ENCODE peak calls at places on chromosomes 11 and 22, in six cellular contexts. B is left ventricle myocardium inferior; F is left lung; L is lower lobe of right lung; O is breast epithelium; R is CD8-positive, alpha-beta T cell. E is an unnamed sample. For H3K4me1 and H3K27me3, the result is how much of the 10 kb centered on the place peaks cover.

GRCh38 chr11:78226684-78227680 is 38.3 kb downstream of the USP35 start:
- DNase-seq in B (no peak), F (no peak), L (no peak), O (no peak), R (no peak), E (no peak)

GRCh38 chr11:65417221-65417701 is 5.3 kb upstream of the NEAT1 start:
- DNase-seq in B (peak), F (peak), L (peak), O (no peak), R (peak), E (peak)

GRCh38 chr11:10432971-10433370 is 22.1 kb upstream of the AMPD3 start:
- DNase-seq in B (no peak), F (no peak), L (no peak), O (no peak), R (no peak), E (no peak)

GRCh38 chr22:39920134-39920743 is 19.4 kb downstream of the GRAP2 start:
- DNase-seq in B (no peak), F (no peak), L (no peak), O (no peak), R (peak), E (no peak)

GRCh38 chr11:117189191-117189940 is 9.8 kb upstream of the TAGLN start:
- DNase-seq in B (no peak), F (peak), L (peak), O (peak), R (no peak), E (peak)

GRCh38 chr11:65646921-65647701 is 9.2 kb downstream of the SIPA1 start:
- DNase-seq in B (no peak), F (peak), L (peak), O (peak), R (no peak), E (peak)

GRCh38 chr11:119533462-119533861 is 110.5 kb upstream of the THY1 start:
- DNase-seq in B (no peak), F (no peak), L (no peak), O (peak), R (no peak), E (no peak)

GRCh38 chr11:35798423-35798822 is 135.8 kb downstream of the TRIM44 start:
- DNase-seq in B (no peak), F (no peak), L (no peak), O (no peak), R (no peak), E (no peak)

GRCh38 chr22:24331468-24332440 is 61.1 kb downstream of the SPECC1L start:
- DNase-seq in B (no peak), F (no peak), L (no peak), O (no peak), R (no peak), E (no peak)

GRCh38 chr22:50329236-50329635 is 2.4 kb upstream of the DENND6B start:
- DNase-seq in B (no peak), F (no peak), L (no peak), O (no peak), R (no peak), E (no peak)

GRCh38 chr11:35424157-35424945 is 5.0 kb upstream of the SLC1A2 start:
- DNase-seq in B (no peak), F (no peak), L (no peak), O (no peak), R (no peak), E (no peak)

GRCh38 chr11:73252577-73253191 is 19.5 kb upstream of the P2RY6 start:
- DNase-seq in B (no peak), F (no peak), L (no peak), O (peak), R (no peak), E (no peak)

GRCh38 chr22:50396751-50397370 is 53.7 kb downstream of the PPP6R2 start:
- DNase-seq in B (no peak), F (no peak), L (no peak), O (no peak), R (no peak), E (no peak)

GRCh38 chr22:20787223-20787622 is 13.3 kb downstream of the SERPIND1 start:
- DNase-seq in B (no peak), F (no peak), L (no peak), O (no peak), R (no peak), E (no peak)

GRCh38 chr22:37420656-37421467 is 6.4 kb downstream of the ELFN2 start:
- DNase-seq in B (no peak), F (no peak), L (no peak), O (no peak), R (no peak), E (no peak)

GRCh38 chr11:64276653-64277431 is 7.6 kb downstream of the BAD start:
- DNase-seq in B (no peak), F (no peak), L (peak), O (no peak), R (no peak), E (no peak)

GRCh38 chr11:44797886-44798683 is 71.3 kb downstream of the TSPAN18 start:
- DNase-seq in B (no peak), F (no peak), L (no peak), O (no peak), R (no peak), E (no peak)

GRCh38 chr11:789951-790350 is at the start of gene CEND1:
- DNase-seq in B (no peak), F (peak), L (no peak), O (no peak), R (peak), E (no peak)

GRCh38 chr22:43971112-43971511 is 15.9 kb downstream of the SAMM50 start:
- DNase-seq in B (no peak), F (no peak), L (no peak), O (no peak), R (no peak), E (no peak)

GRCh38 chr22:43391306-43391705 is 20.5 kb upstream of the MPPED1 start:
- DNase-seq in B (no peak), F (no peak), L (peak), O (no peak), R (no peak), E (no peak)

GRCh38 chr11:86162257-86162656 is 82.3 kb upstream of the EED start:
- DNase-seq in B (peak), F (no peak), L (peak), O (no peak), R (no peak), E (peak)

GRCh38 chr11:114157476-114158050 is 98.1 kb downstream of the ZBTB16 start:
- DNase-seq in B (no peak), F (no peak), L (no peak), O (no peak), R (no peak), E (no peak)

GRCh38 chr11:114158886-114159285 is 99.4 kb downstream of the ZBTB16 start:
- DNase-seq in B (no peak), F (no peak), L (no peak), O (no peak), R (no peak), E (no peak)

GRCh38 chr11:114159802-114160588 is 100.5 kb downstream of the ZBTB16 start:
- DNase-seq in B (peak), F (peak), L (peak), O (peak), R (peak), E (peak)

GRCh38 chr11:114160884-114161283 is 101.4 kb downstream of the ZBTB16 start:
- DNase-seq in B (no peak), F (no peak), L (no peak), O (no peak), R (no peak), E (no peak)

GRCh38 chr11:114159320-114159719 is 99.8 kb downstream of the ZBTB16 start:
- DNase-seq in B (no peak), F (no peak), L (no peak), O (no peak), R (no peak), E (no peak)
- H3K4me1 ChIP-seq in B (half or more), F (half or more), L (half or more), O (under half), R (half or more), E (half or more)

GRCh38 chr22:17707526-17707925 is 66.7 kb downstream of the BID start:
- DNase-seq in B (no peak), F (no peak), L (no peak), O (no peak), R (no peak), E (no peak)
- H3K27ac ChIP-seq in B (peak), F (peak), L (peak), O (peak), R (no peak), E (no peak)

GRCh38 chr11:83694191-83694905 is 408.2 kb upstream of the CCDC90B start:
- DNase-seq in B (no peak), F (no peak), L (no peak), O (no peak), R (no peak), E (no peak)
- H3K27me3 ChIP-seq in B (under half), F (under half), L (under half), O (under half), R (under half), E (under half)

DNA sequence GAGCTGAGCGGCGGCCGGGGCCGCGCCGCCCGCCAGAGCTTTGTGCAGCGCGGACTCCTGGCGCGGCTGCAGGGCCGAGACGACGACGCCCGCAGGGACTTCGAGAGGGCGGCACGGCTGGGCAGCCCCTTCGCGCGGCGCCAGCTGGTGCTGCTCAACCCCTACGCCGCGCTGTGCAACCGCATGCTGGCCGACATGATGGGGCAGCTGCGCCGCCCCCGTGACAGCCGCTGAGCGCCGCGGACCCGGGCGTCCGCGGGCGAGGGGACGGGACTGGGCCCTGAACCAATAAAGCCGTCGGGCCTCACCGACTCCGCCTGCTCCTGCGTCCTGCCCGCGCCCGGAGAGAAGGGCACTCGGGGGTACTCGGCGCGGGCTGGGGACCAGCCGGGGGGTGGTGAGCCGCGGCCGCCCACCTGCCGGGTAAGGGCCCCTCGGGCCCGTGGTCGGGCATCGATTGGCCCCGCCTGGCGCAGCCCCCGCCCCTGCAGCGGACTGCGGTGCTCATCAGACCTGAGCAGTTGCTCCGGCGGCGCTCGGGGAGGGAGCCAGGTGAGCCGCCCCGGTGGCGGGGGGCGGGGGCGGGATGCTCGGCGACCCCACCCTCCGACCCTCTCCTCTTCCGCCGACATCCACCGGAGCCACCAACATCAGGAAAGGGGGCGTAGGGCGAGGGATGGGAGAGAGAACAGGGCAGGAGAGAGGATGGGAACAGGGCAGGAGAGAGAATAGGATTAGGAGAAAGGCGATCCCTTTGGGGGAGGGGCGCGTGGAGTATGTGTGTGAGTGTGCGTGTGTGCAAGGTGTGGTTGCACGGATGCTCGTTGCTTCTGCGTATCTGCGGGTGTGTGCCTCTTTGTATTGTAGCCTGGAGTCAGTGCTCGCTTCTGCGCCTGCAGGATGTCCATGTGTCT is at the start of gene TMEM25:
- DNase-seq in B (peak), F (peak), L (peak), O (peak), R (peak), E (peak)
- H3K4me1 ChIP-seq in B (under half), F (under half), L (under half), O (under half), R (under half), E (under half)

GRCh38 chr11:96342971-96343711 is at the start of gene MAML2:
- DNase-seq in B (peak), F (peak), L (peak), O (peak), R (peak), E (peak)
- H3K27ac ChIP-seq in B (peak), F (peak), L (peak), O (peak), R (peak), E (no peak)